ENCODE peak calls at places on chromosome 7, in eight cellular contexts. One of them, this sample, is unnamed.

GRCh38 chr7:84193787-84194186 is 802 bp downstream of the SEMA3A start:
- DNase-seq in lower lobe of right lung: no peak
- DNase-seq in Calu3: no peak
- DNase-seq in A549: no peak
- DNase-seq in GF-D8: no peak
- DNase-seq in amniotic epithelial cell: no peak
- DNase-seq in COR-L47: no peak
- DNase-seq in breast epithelium: no peak
- DNase-seq in this sample: no peak

GRCh38 chr7:142001163-142001874 is 5.6 kb downstream of the MGAM start:
- DNase-seq in lower lobe of right lung: no peak
- DNase-seq in Calu3: no peak
- DNase-seq in A549: no peak
- DNase-seq in GF-D8: no peak
- DNase-seq in amniotic epithelial cell: peak
- DNase-seq in COR-L47: no peak
- DNase-seq in breast epithelium: no peak
- DNase-seq in this sample: no peak

GRCh38 chr7:41268874-41269273 is 434.0 kb downstream of the INHBA start:
- DNase-seq in lower lobe of right lung: no peak
- DNase-seq in Calu3: no peak
- DNase-seq in A549: no peak
- DNase-seq in GF-D8: no peak
- DNase-seq in amniotic epithelial cell: no peak
- DNase-seq in COR-L47: no peak
- DNase-seq in breast epithelium: no peak
- DNase-seq in this sample: no peak

GRCh38 chr7:45563401-45563800 is 10.8 kb upstream of the ADCY1 start:
- DNase-seq in lower lobe of right lung: no peak
- DNase-seq in Calu3: no peak
- DNase-seq in A549: no peak
- DNase-seq in GF-D8: no peak
- DNase-seq in amniotic epithelial cell: no peak
- DNase-seq in COR-L47: no peak
- DNase-seq in breast epithelium: no peak
- DNase-seq in this sample: no peak

GRCh38 chr7:132435016-132435990 is 141.0 kb downstream of the PLXNA4 start:
- DNase-seq in lower lobe of right lung: no peak
- DNase-seq in Calu3: no peak
- DNase-seq in A549: no peak
- DNase-seq in GF-D8: no peak
- DNase-seq in amniotic epithelial cell: no peak
- DNase-seq in COR-L47: peak
- DNase-seq in breast epithelium: no peak
- DNase-seq in this sample: no peak

GRCh38 chr7:35605760-35606159 is 89.2 kb downstream of the HERPUD2 start:
- DNase-seq in lower lobe of right lung: no peak
- DNase-seq in Calu3: no peak
- DNase-seq in A549: no peak
- DNase-seq in GF-D8: no peak
- DNase-seq in amniotic epithelial cell: peak
- DNase-seq in COR-L47: no peak
- DNase-seq in breast epithelium: no peak
- DNase-seq in this sample: no peak

GRCh38 chr7:92836489-92837213 is at the start of gene CDK6:
- DNase-seq in lower lobe of right lung: peak
- DNase-seq in Calu3: peak
- DNase-seq in A549: peak
- DNase-seq in GF-D8: no peak
- DNase-seq in amniotic epithelial cell: peak
- DNase-seq in COR-L47: no peak
- DNase-seq in breast epithelium: peak
- DNase-seq in this sample: peak

GRCh38 chr7:74190259-74190658 is 16.1 kb downstream of the EIF4H start:
- DNase-seq in lower lobe of right lung: no peak
- DNase-seq in Calu3: no peak
- DNase-seq in A549: no peak
- DNase-seq in GF-D8: no peak
- DNase-seq in amniotic epithelial cell: no peak
- DNase-seq in COR-L47: no peak
- DNase-seq in breast epithelium: no peak
- DNase-seq in this sample: no peak

GRCh38 chr7:150410131-150410530 is 31.0 kb downstream of the ZNF775 start:
- DNase-seq in lower lobe of right lung: no peak
- DNase-seq in Calu3: no peak
- DNase-seq in A549: no peak
- DNase-seq in GF-D8: no peak
- DNase-seq in amniotic epithelial cell: no peak
- DNase-seq in COR-L47: no peak
- DNase-seq in breast epithelium: no peak
- DNase-seq in this sample: peak

GRCh38 chr7:6423942-6424701 is 23.6 kb downstream of the DAGLB start:
- DNase-seq in lower lobe of right lung: peak
- DNase-seq in Calu3: peak
- DNase-seq in A549: peak
- DNase-seq in GF-D8: peak
- DNase-seq in amniotic epithelial cell: no peak
- DNase-seq in COR-L47: no peak
- DNase-seq in breast epithelium: no peak
- DNase-seq in this sample: no peak

GRCh38 chr7:158274996-158275395 is 312.6 kb downstream of the PTPRN2 start:
- DNase-seq in lower lobe of right lung: no peak
- DNase-seq in Calu3: no peak
- DNase-seq in A549: no peak
- DNase-seq in GF-D8: no peak
- DNase-seq in amniotic epithelial cell: no peak
- DNase-seq in COR-L47: no peak
- DNase-seq in breast epithelium: no peak
- DNase-seq in this sample: peak

GRCh38 chr7:27587429-27587828 is 75.3 kb downstream of the HIBADH start:
- DNase-seq in lower lobe of right lung: no peak
- DNase-seq in Calu3: no peak
- DNase-seq in A549: no peak
- DNase-seq in GF-D8: no peak
- DNase-seq in amniotic epithelial cell: no peak
- DNase-seq in COR-L47: no peak
- DNase-seq in breast epithelium: no peak
- DNase-seq in this sample: no peak

GRCh38 chr7:104931181-104931781 is 82.7 kb upstream of the KMT2E start:
- DNase-seq in lower lobe of right lung: no peak
- DNase-seq in Calu3: no peak
- DNase-seq in A549: no peak
- DNase-seq in GF-D8: no peak
- DNase-seq in amniotic epithelial cell: no peak
- DNase-seq in COR-L47: peak
- DNase-seq in breast epithelium: no peak
- DNase-seq in this sample: no peak

GRCh38 chr7:50640779-50641178 is 75.6 kb upstream of the DDC start:
- DNase-seq in lower lobe of right lung: no peak
- DNase-seq in Calu3: no peak
- DNase-seq in A549: no peak
- DNase-seq in GF-D8: no peak
- DNase-seq in amniotic epithelial cell: no peak
- DNase-seq in COR-L47: no peak
- DNase-seq in breast epithelium: no peak
- DNase-seq in this sample: no peak

GRCh38 chr7:55210716-55211115 is 154.4 kb upstream of the LANCL2 start:
- DNase-seq in lower lobe of right lung: no peak
- DNase-seq in Calu3: no peak
- DNase-seq in A549: no peak
- DNase-seq in GF-D8: no peak
- DNase-seq in amniotic epithelial cell: no peak
- DNase-seq in COR-L47: no peak
- DNase-seq in breast epithelium: no peak
- DNase-seq in this sample: no peak

GRCh38 chr7:34277016-34277800 is 371.9 kb downstream of the BMPER start:
- DNase-seq in lower lobe of right lung: no peak
- DNase-seq in Calu3: no peak
- DNase-seq in A549: no peak
- DNase-seq in GF-D8: peak
- DNase-seq in amniotic epithelial cell: peak
- DNase-seq in COR-L47: no peak
- DNase-seq in breast epithelium: no peak
- DNase-seq in this sample: no peak

GRCh38 chr7:26620352-26620751 is 244.0 kb downstream of the SKAP2 start:
- DNase-seq in lower lobe of right lung: no peak
- DNase-seq in Calu3: peak
- DNase-seq in A549: peak
- DNase-seq in GF-D8: no peak
- DNase-seq in amniotic epithelial cell: no peak
- DNase-seq in COR-L47: no peak
- DNase-seq in breast epithelium: no peak
- DNase-seq in this sample: no peak

GRCh38 chr7:80722596-80723141 is 84.2 kb downstream of the CD36 start:
- DNase-seq in lower lobe of right lung: peak
- DNase-seq in Calu3: peak
- DNase-seq in A549: peak
- DNase-seq in GF-D8: no peak
- DNase-seq in amniotic epithelial cell: peak
- DNase-seq in COR-L47: no peak
- DNase-seq in breast epithelium: peak
- DNase-seq in this sample: no peak